ENCODE peak calls at places on chromosomes 4 and X, in five cellular contexts. W, T, K, J and G are unnamed samples.

GRCh38 chrX:116267511-116268040 is 97.0 kb downstream of the AGTR2 start:
- DNase-seq in J (no peak), T (no peak), W (no peak), K (no peak), G (no peak)

GRCh38 chr4:1866095-1866755 is 5.0 kb upstream of the NSD2 start:
- DNase-seq in K (no peak), W (no peak), T (no peak), J (peak), G (no peak)

GRCh38 chrX:87391742-87392141 is 125.9 kb upstream of the KLHL4 start:
- DNase-seq in T (no peak), W (no peak), K (no peak), J (no peak), G (no peak)

GRCh38 chr4:55336138-55337034 is 9.7 kb upstream of the SRD5A3 start:
- DNase-seq in J (no peak), T (no peak), W (no peak), K (no peak), G (no peak)

GRCh38 chr4:2412534-2412884 is 5.9 kb downstream of the ZFYVE28 start:
- DNase-seq in W (no peak), K (no peak), T (peak), J (no peak), G (no peak)

GRCh38 chrX:118566359-118566758 is 70.7 kb downstream of the DOCK11 start:
- DNase-seq in J (no peak), W (no peak), T (no peak), K (no peak), G (no peak)

GRCh38 chr4:11259837-11260236 is 168.9 kb downstream of the HS3ST1 start:
- DNase-seq in T (no peak), W (no peak), K (no peak), J (no peak), G (no peak)

GRCh38 chr4:88159137-88159725 is 792 bp upstream of the ABCG2 start:
- DNase-seq in T (no peak), W (no peak), K (no peak), J (no peak), G (no peak)

GRCh38 chrX:43166874-43167273 is 388.9 kb upstream of the PPP1R2C start:
- DNase-seq in T (no peak), K (no peak), W (no peak), J (no peak), G (no peak)

GRCh38 chr4:2266181-2266580 is 4.3 kb upstream of the MXD4 start:
- DNase-seq in W (no peak), T (no peak), K (no peak), J (no peak), G (no peak)

GRCh38 chrX:16160729-16161128 is 6.6 kb upstream of the MAGEB17 start:
- DNase-seq in W (no peak), K (no peak), J (no peak), T (no peak), G (no peak)

GRCh38 chr4:41360214-41360910 is 103.6 kb downstream of the UCHL1 start:
- DNase-seq in J (peak), T (peak), K (no peak), W (peak), G (peak)

GRCh38 chr4:118745357-118745756 is 60.2 kb downstream of the METTL14 start:
- DNase-seq in J (no peak), K (no peak), T (no peak), W (no peak), G (no peak)

GRCh38 chrX:1623691-1624090 is 8.8 kb downstream of the ASMT start:
- DNase-seq in J (no peak), W (no peak), T (no peak), K (no peak), G (no peak)

GRCh38 chr4:138901177-138901576 is 114.4 kb upstream of the NOCT start:
- DNase-seq in J (no peak), T (no peak), K (no peak), W (no peak), G (no peak)

GRCh38 chrX:154595559-154595958 is 10.6 kb downstream of the CTAG1A start:
- DNase-seq in T (no peak), J (no peak), K (no peak), W (no peak), G (no peak)

GRCh38 chr4:162610116-162610515 is 446.3 kb upstream of the FSTL5 start:
- DNase-seq in W (no peak), K (no peak), T (no peak), J (no peak), G (no peak)

GRCh38 chr4:81052119-81053068 is 21.9 kb downstream of the BMP3 start:
- DNase-seq in W (peak), J (peak), T (no peak), K (no peak), G (no peak)

GRCh38 chrX:153469811-153470410 is 465 bp downstream of the HAUS7 start:
- DNase-seq in W (no peak), K (no peak), T (no peak), J (peak), G (no peak)

GRCh38 chr4:31518796-31519250 is 798.7 kb downstream of the PCDH7 start:
- DNase-seq in J (no peak), W (no peak), T (no peak), K (no peak), G (no peak)

GRCh38 chr4:41878991-41879491 is 56.2 kb upstream of the TMEM33 start:
- DNase-seq in K (no peak), W (no peak), T (no peak), J (no peak), G (no peak)

GRCh38 chr4:151117371-151117962 is 18.0 kb downstream of the RPS3A start:
- DNase-seq in J (peak), W (peak), T (peak), K (no peak), G (peak)

GRCh38 chr4:139530833-139531427 is 25.1 kb downstream of the SETD7 start:
- DNase-seq in J (peak), K (no peak), W (peak), T (peak), G (peak)

GRCh38 chr4:24382381-24382780 is 202.0 kb downstream of the DHX15 start:
- DNase-seq in W (no peak), T (no peak), K (no peak), J (no peak), G (no peak)

GRCh38 chr4:98027827-98028226 is 115.4 kb downstream of the STPG2 start:
- DNase-seq in W (no peak), J (no peak), K (no peak), T (no peak), G (no peak)

GRCh38 chr4:113969935-113970334 is 9.5 kb downstream of the ARSJ start:
- DNase-seq in W (no peak), K (no peak), T (no peak), J (no peak), G (no peak)

GRCh38 chrX:24178441-24178840 is 28.9 kb downstream of the ZFX start:
- DNase-seq in J (no peak), T (no peak), W (no peak), K (no peak), G (no peak)

GRCh38 chr4:47287735-47288134 is 175.8 kb downstream of the COMMD8 start:
- DNase-seq in K (no peak), T (peak), W (no peak), J (no peak), G (no peak)

GRCh38 chrX:2701600-2701999 is 10.5 kb downstream of the CD99 start:
- DNase-seq in W (no peak), K (no peak), T (no peak), J (peak), G (no peak)

GRCh38 chrX:2700405-2701320 is 9.6 kb downstream of the CD99 start:
- DNase-seq in K (no peak), T (no peak), J (no peak), W (no peak), G (no peak)

GRCh38 chrX:2705461-2705860 is 14.4 kb downstream of the CD99 start:
- DNase-seq in W (no peak), T (no peak), K (no peak), J (no peak), G (no peak)

GRCh38 chrX:2705036-2705435 is 13.9 kb downstream of the CD99 start:
- DNase-seq in K (no peak), J (no peak), T (no peak), W (no peak), G (no peak)

GRCh38 chrX:2703991-2704369 is 12.9 kb downstream of the CD99 start:
- DNase-seq in K (no peak), J (no peak), T (no peak), W (no peak), G (no peak)
- TF ChIP-seq CTCF in K (no peak), J (no peak), T (no peak), W (no peak), G (no peak)

GRCh38 chr4:82638479-82638878 is 76.7 kb upstream of the TMEM150C start:
- DNase-seq in J (no peak), K (no peak), T (no peak), W (no peak), G (no peak)
- TF ChIP-seq CTCF in J (no peak), K (no peak), T (no peak), W (no peak), G (no peak)

DNA sequence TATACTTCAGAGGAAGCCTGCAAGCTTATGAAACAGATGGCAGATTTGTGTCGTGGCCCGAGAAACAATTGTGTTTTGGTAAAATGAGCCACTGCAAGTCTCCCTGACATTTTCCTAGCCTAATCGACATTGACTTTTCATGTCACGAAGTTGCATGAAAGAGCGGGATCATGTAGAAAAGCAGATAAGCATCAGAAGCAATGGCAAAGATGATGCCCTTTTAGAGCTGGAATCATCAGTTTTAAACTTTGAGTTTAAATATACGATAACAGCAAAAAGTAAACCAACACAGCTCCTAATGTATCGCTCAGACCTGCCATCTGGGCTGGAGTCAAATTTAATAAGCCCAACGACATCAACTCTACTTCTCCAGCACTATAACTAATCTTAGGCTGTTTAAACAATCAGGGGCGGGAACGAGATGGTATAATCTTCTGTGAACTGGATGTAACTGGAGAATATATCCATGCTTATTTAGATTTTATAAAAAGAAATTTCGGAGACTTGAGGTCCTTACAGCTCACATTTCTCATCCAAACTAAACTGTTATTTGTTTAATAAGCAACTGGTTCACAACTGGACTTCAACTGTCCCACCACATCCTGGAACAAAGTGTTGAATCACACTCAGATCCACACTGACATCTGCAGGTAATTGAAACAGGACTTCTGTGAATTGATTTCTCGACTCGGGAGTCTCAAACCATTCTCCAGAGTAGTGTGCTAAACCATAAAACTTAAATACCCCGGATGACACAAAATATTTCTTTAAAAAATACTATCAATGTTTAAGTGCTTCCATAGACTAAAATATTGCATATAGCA is 95.1 kb upstream of the PLAC1 start:
- DNase-seq in K (no peak), J (peak), T (no peak), W (no peak), G (no peak)
- TF ChIP-seq CTCF in K (no peak), J (peak), T (no peak), W (no peak), G (peak)

DNA sequence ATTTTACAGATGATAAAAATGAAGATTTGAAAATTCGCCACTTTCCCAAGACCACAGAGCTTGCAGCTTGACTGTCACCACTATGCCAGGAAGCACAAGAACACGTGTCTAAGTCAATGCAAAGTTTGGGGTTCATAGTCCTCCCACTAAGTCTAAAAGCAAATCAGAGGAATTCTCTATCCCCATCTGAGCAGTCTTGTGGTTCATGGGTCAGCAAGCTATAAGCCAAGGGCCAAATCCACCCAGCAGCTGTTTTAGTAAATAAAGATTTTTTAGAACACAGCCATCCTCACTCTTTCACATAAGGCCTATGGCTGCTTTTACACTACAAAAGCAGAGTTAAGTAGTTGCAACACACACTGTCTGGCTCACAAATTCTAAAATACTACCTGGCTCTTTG is 833.3 kb upstream of the INTU start:
- DNase-seq in J (no peak), T (no peak), W (no peak), K (no peak), G (no peak)
- TF ChIP-seq CTCF in J (no peak), T (no peak), W (no peak), K (no peak), G (no peak)

DNA sequence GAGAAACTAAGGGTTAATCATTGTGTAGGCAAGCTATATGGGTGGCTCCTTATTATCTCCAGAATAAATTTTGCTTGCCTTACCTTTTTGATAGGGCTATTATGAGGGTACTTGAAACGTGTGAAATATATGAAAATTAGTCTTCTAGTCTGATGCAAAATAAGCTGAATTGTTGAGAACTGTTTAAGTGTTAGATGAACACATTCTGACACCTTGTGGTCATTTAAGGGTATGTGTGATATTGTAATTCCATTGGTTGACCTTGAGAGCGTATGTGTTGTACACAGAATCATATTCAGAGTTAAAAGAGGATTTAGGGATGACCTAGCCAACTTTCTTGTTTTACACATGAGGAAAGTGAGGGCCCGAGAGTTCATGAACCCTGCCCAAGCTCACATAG is 44.6 kb upstream of the LINC00632 start:
- DNase-seq in T (no peak), K (no peak), W (no peak), J (no peak), G (no peak)
- TF ChIP-seq CTCF in T (no peak), K (no peak), W (peak), J (no peak), G (peak)

GRCh38 chrX:31563792-31564191 is 492.0 kb upstream of the FTHL17 start:
- DNase-seq in W (no peak), J (no peak), T (no peak), K (no peak), G (no peak)
- TF ChIP-seq CTCF in W (no peak), J (no peak), T (no peak), K (no peak), G (no peak)

DNA sequence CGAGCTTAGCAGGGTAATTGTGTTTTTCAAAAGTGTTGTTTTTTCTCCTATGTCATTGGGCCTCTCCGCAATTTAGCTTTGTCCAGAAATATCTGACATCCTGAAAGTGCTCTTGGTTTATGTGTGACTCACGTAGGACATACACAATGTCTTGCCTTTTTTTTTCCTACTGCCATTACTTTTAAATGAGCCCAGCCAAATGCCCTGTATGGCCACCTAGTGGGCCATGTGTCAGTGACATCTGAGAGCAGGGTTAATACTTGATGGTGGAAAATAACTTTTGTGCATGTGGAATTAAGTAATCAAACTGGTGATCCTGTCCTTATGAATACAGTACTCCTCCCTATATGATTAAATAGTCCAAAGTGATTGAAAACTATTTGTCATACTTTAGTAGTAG is 1411.1 kb upstream of the TENM3 start:
- DNase-seq in J (peak), T (no peak), K (no peak), W (no peak), G (no peak)
- TF ChIP-seq CTCF in J (peak), T (no peak), K (no peak), W (peak), G (no peak)

GRCh38 chr4:73251384-73251783 is 7.2 kb downstream of the ANKRD17 start:
- DNase-seq in W (no peak), K (no peak), J (no peak), T (no peak), G (no peak)
- TF ChIP-seq CTCF in W (no peak), K (no peak), J (peak), T (no peak), G (no peak)